ENCODE peak calls at places on chromosomes 13 and 19, in five cellular contexts. O is hypothalamus, U is PC-3, L is fibroblast of lung, Y is ascending aorta. K is an unnamed sample.

GRCh38 chr19:5036733-5037681 is 68.1 kb downstream of the KDM4B start:
- DNase-seq in L (peak; percentile 85), Y (no peak), O (peak; percentile 86), U (no peak), K (no peak)

GRCh38 chr13:52850396-52851152 is 2.1 kb upstream of the PCDH8 start:
- DNase-seq in O (peak; percentile 65), Y (peak; percentile 73), L (peak; percentile 36), U (peak; percentile 38), K (peak; percentile 51)

GRCh38 chr13:73090812-73091187 is 32.0 kb downstream of the KLF5 start:
- DNase-seq in Y (no peak), U (no peak), L (no peak), O (no peak), K (no peak)

GRCh38 chr19:13053761-13054604 is 48.7 kb downstream of the LYL1 start:
- DNase-seq in U (peak; percentile 99), L (peak; percentile 98), O (peak; percentile 52), Y (peak; percentile 93), K (peak; percentile 79)

GRCh38 chr19:2517881-2518601 is 42.1 kb downstream of the GADD45B start:
- DNase-seq in L (peak; percentile 84), Y (no peak), O (no peak), U (no peak), K (no peak)

GRCh38 chr19:45200614-45201013 is 22.0 kb downstream of the BLOC1S3 start:
- DNase-seq in U (no peak), Y (no peak), L (peak; percentile 30), O (peak; percentile 71), K (peak; percentile 76)

GRCh38 chr19:7897289-7897688 is 6.4 kb upstream of the MAP2K7 start:
- DNase-seq in Y (no peak), O (no peak), U (no peak), L (no peak), K (no peak)

GRCh38 chr19:55553217-55554182 is 8.2 kb upstream of the SBK3 start:
- DNase-seq in Y (no peak), L (peak; percentile 23), U (peak; percentile 31), O (no peak), K (peak; percentile 9)

GRCh38 chr19:13604902-13605586 is 98.8 kb upstream of the CACNA1A start:
- DNase-seq in U (no peak), Y (no peak), O (peak; percentile 27), L (no peak), K (no peak)

GRCh38 chr19:55080121-55080914 is 4.6 kb downstream of the EPS8L1 start:
- DNase-seq in O (no peak), L (peak; percentile 47), Y (no peak), U (no peak), K (peak; percentile 75)

GRCh38 chr19:19628499-19629134 is 597 bp upstream of the LPAR2 start:
- DNase-seq in L (peak; percentile 81), Y (no peak), U (peak; percentile 84), O (no peak), K (peak; percentile 54)

GRCh38 chr19:49983645-49984229 is 22.8 kb upstream of the SIGLEC11 start:
- DNase-seq in L (peak; percentile 7), Y (peak; percentile 74), O (peak; percentile 22), U (peak; percentile 76), K (peak; percentile 45)

GRCh38 chr13:35600137-35600536 is 123.6 kb upstream of the MAB21L1 start:
- DNase-seq in L (peak; percentile 52), Y (no peak), O (no peak), U (no peak), K (no peak)

GRCh38 chr13:50127017-50127725 is 111.9 kb downstream of the KCNRG start:
- DNase-seq in Y (peak; percentile 69), O (no peak), U (no peak), L (peak; percentile 33), K (peak; percentile 88)

GRCh38 chr13:46059405-46059804 is 6.9 kb upstream of the ZC3H13 start:
- DNase-seq in O (peak; percentile 20), L (no peak), U (no peak), Y (no peak), K (no peak)

GRCh38 chr13:101795460-101795859 is 343.0 kb downstream of the ITGBL1 start:
- DNase-seq in O (no peak), U (no peak), Y (no peak), L (no peak), K (no peak)

GRCh38 chr13:74040200-74040599 is 94.0 kb downstream of the KLF12 start:
- DNase-seq in Y (no peak), L (peak; percentile 19), O (no peak), U (peak; percentile 31), K (peak; percentile 52)

GRCh38 chr13:28540612-28541011 is 45.7 kb upstream of the FLT1 start:
- DNase-seq in O (no peak), L (no peak), Y (no peak), U (peak; percentile 8), K (no peak)